ENCODE peak calls at places on chromosomes 2 and 18, in six cellular contexts. N is astrocyte of the cerebellum, Z is WTC11, G is endothelial cell, T is adrenal gland, M is fibroblast of lung. F is an unnamed sample.

GRCh38 chr2:231370429-231370748 is 25.1 kb upstream of the B3GNT7 start:
- DNase-seq in Z (peak; percentile 39), T (no peak), M (no peak), G (no peak), N (no peak), F (no peak)

GRCh38 chr2:102253753-102254150 is 57.6 kb upstream of the IL1RL1 start:
- DNase-seq in M (peak; percentile 62), T (no peak), N (no peak), Z (no peak), G (no peak), F (no peak)

GRCh38 chr2:164711246-164712138 is 90.2 kb upstream of the GRB14 start:
- DNase-seq in T (no peak), N (no peak), M (no peak), G (no peak), Z (no peak), F (no peak)

GRCh38 chr2:68251855-68252406 is 401 bp downstream of the PPP3R1 start:
- DNase-seq in Z (peak; percentile 40), T (peak; percentile 35), N (no peak), G (peak; percentile 57), M (no peak), F (peak; percentile 65)

GRCh38 chr2:206561962-206562361 is 80.3 kb upstream of the FAM237A start:
- DNase-seq in G (no peak), Z (no peak), N (no peak), M (no peak), T (no peak), F (no peak)

GRCh38 chr2:163541920-163542319 is 193.9 kb downstream of the FIGN start:
- DNase-seq in Z (no peak), G (no peak), N (no peak), T (no peak), M (no peak), F (no peak)

GRCh38 chr2:96143848-96144480 is 1.3 kb downstream of the DUSP2 start:
- DNase-seq in T (no peak), Z (peak; percentile 60), M (no peak), G (peak; percentile 32), N (no peak), F (no peak)

GRCh38 chr2:127674241-127675209 is 805 bp downstream of the LIMS2 start:
- DNase-seq in M (no peak), Z (no peak), T (no peak), G (no peak), N (no peak), F (peak; percentile 85)

GRCh38 chr2:96832751-96833507 is 10.9 kb downstream of the ANKRD23 start:
- DNase-seq in N (peak; percentile 26), Z (peak; percentile 77), M (peak; percentile 75), G (peak; percentile 60), T (peak; percentile 96), F (no peak)

GRCh38 chr2:228938629-228939028 is 332.5 kb downstream of the PID1 start:
- DNase-seq in M (peak; percentile 43), T (no peak), G (no peak), Z (no peak), N (peak; percentile 1), F (no peak)

GRCh38 chr2:103289101-103289725 is 527.4 kb downstream of the TMEM182 start:
- DNase-seq in Z (peak; percentile 20), G (peak; percentile 15), M (no peak), T (no peak), N (no peak), F (no peak)

GRCh38 chr2:232483296-232483922 is 4.2 kb downstream of the ECEL1 start:
- DNase-seq in T (no peak), G (no peak), N (no peak), Z (peak; percentile 9), M (no peak), F (no peak)

GRCh38 chr18:6571239-6571602 is 156.5 kb upstream of the L3MBTL4 start:
- DNase-seq in N (no peak), Z (no peak), G (no peak), M (no peak), T (no peak), F (no peak)
- TF ChIP-seq CTCF in N (no peak), Z (no peak), G (no peak), M (no peak), T (no peak), F (no peak)

GRCh38 chr18:7664024-7664312 is 96.9 kb downstream of the PTPRM start:
- DNase-seq in N (no peak), G (no peak), M (no peak), T (no peak), Z (no peak), F (no peak)

GRCh38 chr18:7668392-7668791 is 101.3 kb downstream of the PTPRM start:
- DNase-seq in T (no peak), M (no peak), N (no peak), Z (no peak), G (no peak), F (no peak)

GRCh38 chr18:7663305-7664023 is 96.3 kb downstream of the PTPRM start:
- DNase-seq in N (no peak), Z (no peak), M (peak; percentile 22), T (no peak), G (no peak), F (no peak)

GRCh38 chr18:7662866-7663265 is 95.8 kb downstream of the PTPRM start:
- DNase-seq in T (no peak), M (no peak), N (no peak), G (no peak), Z (no peak), F (no peak)

GRCh38 chr18:7666195-7666776 is 99.2 kb downstream of the PTPRM start:
- DNase-seq in T (no peak), M (no peak), G (no peak), N (no peak), Z (no peak), F (no peak)
- TF ChIP-seq CTCF in T (no peak), M (no peak), G (peak; percentile 58), N (no peak), Z (no peak), F (no peak)

GRCh38 chr2:188201639-188202038 is 90.0 kb upstream of the GULP1 start:
- DNase-seq in Z (no peak), M (no peak), G (no peak), N (no peak), T (no peak), F (no peak)

GRCh38 chr2:188207554-188207953 is 84.1 kb upstream of the GULP1 start:
- DNase-seq in N (no peak), G (no peak), Z (no peak), T (no peak), M (no peak), F (no peak)

GRCh38 chr2:188203756-188204155 is 87.9 kb upstream of the GULP1 start:
- DNase-seq in T (no peak), M (no peak), N (no peak), G (no peak), Z (no peak), F (no peak)

GRCh38 chr2:188202777-188203176 is 88.9 kb upstream of the GULP1 start:
- DNase-seq in Z (no peak), M (no peak), N (no peak), T (no peak), G (no peak), F (no peak)

DNA sequence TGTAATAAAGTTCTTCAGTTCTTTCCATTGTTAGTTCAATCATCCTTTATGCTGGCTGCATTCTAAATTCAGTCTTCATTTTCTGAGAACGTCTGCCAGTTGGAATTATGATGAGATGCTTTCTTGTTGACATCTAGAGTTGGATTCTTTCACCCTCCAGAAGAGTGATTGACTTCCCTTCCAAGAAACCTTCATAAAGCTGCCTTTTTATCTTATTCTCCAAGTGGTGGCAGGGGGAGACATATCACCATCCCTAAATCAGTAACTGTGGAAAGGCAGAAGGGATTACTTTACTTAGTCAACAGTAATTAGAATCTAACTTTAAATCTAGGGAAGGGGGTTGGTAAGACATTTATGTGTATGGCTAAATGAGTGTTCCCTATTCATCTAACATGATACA is 86.8 kb upstream of the GULP1 start:
- DNase-seq in M (no peak), G (no peak), N (no peak), Z (no peak), T (no peak), F (no peak)
- TF ChIP-seq CTCF in M (no peak), G (no peak), N (no peak), Z (no peak), T (no peak), F (no peak)

DNA sequence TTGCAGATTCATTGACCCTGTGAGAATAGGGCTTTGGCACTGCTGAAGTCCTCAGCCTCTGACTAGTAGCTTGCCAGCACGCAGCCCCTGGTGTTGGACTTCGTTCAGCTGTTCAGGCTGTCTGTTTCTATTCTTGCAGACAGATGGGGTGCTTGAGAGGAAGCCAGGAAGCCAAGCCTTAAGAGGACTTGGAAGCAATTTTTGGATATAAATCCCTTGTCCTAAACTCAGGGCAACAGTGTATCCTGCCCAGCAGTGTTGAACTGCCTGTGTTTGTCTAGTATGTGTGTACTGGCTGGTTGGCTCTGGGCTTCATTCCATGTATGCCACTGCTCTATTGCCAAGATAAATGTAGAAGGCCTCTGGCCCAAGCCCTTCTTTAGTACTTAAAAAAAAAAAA is 108.6 kb downstream of the COMMD1 start:
- DNase-seq in N (peak; percentile 71), Z (no peak), T (peak; percentile 72), G (no peak), M (peak; percentile 89), F (peak; percentile 92)
- TF ChIP-seq CTCF in N (peak; percentile 53), Z (no peak), T (peak; percentile 27), G (no peak), M (peak; percentile 43), F (peak; percentile 14)

GRCh38 chr2:236503100-236503499 is 66.5 kb upstream of the ACKR3 start:
- DNase-seq in N (no peak), T (no peak), Z (peak; percentile 50), M (no peak), G (peak; percentile 15), F (no peak)
- TF ChIP-seq CTCF in N (peak; percentile 24), T (no peak), Z (no peak), M (peak; percentile 15), G (no peak), F (no peak)

DNA sequence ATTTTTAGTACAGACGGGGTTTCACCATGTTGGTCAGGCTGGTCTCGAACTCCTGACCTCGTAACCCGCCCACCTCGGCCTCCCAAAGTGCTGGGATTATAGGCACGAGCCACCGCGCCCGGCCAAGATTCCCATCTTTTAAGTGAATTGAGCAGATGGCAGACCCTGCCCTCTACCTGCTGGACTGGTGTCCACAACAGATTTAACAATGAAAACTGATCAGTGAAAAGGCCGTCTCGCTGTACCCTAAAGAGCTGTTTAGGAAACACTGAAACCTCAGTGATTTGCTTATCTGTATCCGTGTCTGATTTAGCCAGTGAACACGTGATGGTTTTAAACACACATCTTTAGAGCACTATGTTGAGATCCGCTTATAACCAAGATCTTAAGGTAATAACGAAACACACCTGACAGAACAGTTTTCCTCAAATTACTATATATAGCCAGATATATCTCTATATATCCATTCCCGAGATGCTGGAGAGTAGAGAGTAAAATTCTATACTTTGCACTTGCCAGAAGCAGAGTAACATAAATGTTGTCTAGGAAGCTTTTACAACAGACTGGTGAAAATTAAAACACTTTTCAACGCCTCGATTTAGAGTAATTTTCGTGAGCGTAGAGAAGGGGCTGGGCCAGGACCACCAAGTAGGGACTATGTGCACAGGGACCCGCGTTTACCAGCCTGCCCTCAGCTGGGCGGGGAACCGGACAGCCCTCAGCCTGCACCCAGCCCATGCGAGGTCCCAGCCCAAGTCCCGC is 593 bp downstream of the FAM161A start:
- DNase-seq in G (no peak), N (no peak), M (peak; percentile 52), Z (no peak), T (peak; percentile 73), F (peak; percentile 17)
- TF ChIP-seq CTCF in G (no peak), N (no peak), M (no peak), Z (no peak), T (no peak), F (no peak)